ENCODE peak calls at places on chromosomes 4 and X, in four cellular contexts. X is HepG2, Y is K562, H is H1. E is an unnamed sample.

GRCh38 chrX:103687073-103687695 is 685 bp upstream of the MORF4L2 start:
- DNase-seq in X (no peak), Y (peak; percentile 77), H (no peak), E (no peak)

GRCh38 chr4:127049506-127049905 is 583.3 kb upstream of the INTU start:
- DNase-seq in X (no peak), Y (no peak), H (no peak), E (no peak)

GRCh38 chr4:95248713-95249401 is 299.9 kb downstream of the UNC5C start:
- DNase-seq in X (peak; percentile 6), Y (peak; percentile 18), H (no peak), E (no peak)

GRCh38 chr4:163697121-163697520 is 202.6 kb downstream of the TMA16 start:
- DNase-seq in X (no peak), Y (no peak), H (no peak), E (no peak)

GRCh38 chr4:64857198-64857597 is 447.9 kb upstream of the TECRL start:
- DNase-seq in X (no peak), Y (no peak), H (no peak), E (no peak)

GRCh38 chrX:72554448-72555140 is 18.0 kb downstream of the HDAC8 start:
- DNase-seq in X (no peak), Y (no peak), H (peak; percentile 38), E (no peak)

GRCh38 chr4:53306729-53307128 is 59.1 kb downstream of the SCFD2 start:
- DNase-seq in X (no peak), Y (no peak), H (no peak), E (no peak)

GRCh38 chrX:69808375-69808774 is 192.5 kb downstream of the EDA start:
- DNase-seq in X (no peak), Y (no peak), H (no peak), E (no peak)

GRCh38 chr4:85555210-85555609 is 80.3 kb downstream of the ARHGAP24 start:
- DNase-seq in X (no peak), Y (no peak), H (no peak), E (peak; percentile 58)

GRCh38 chr4:140154572-140154891 is 548 bp upstream of the MAML3 start:
- DNase-seq in X (no peak), Y (no peak), H (no peak), E (no peak)

GRCh38 chrX:150531467-150531866 is 37.0 kb upstream of the MTM1 start:
- DNase-seq in X (no peak), Y (no peak), H (no peak), E (no peak)

GRCh38 chr4:52824603-52825310 is 37.4 kb upstream of the RASL11B start:
- DNase-seq in X (peak; percentile 67), Y (no peak), H (no peak), E (no peak)

GRCh38 chr4:158209825-158210807 is at the start of gene TMEM144:
- DNase-seq in X (peak; percentile 79), Y (peak; percentile 62), H (peak; percentile 63), E (no peak)

GRCh38 chr4:65416875-65417274 is 253.4 kb downstream of the EPHA5 start:
- DNase-seq in X (no peak), Y (no peak), H (no peak), E (no peak)

GRCh38 chr4:4627111-4627510 is 85.3 kb upstream of the STX18 start:
- DNase-seq in X (no peak), Y (no peak), H (no peak), E (no peak)

GRCh38 chr4:27861802-27862201 is 1001.2 kb downstream of the STIM2 start:
- DNase-seq in X (no peak), Y (no peak), H (no peak), E (no peak)

GRCh38 chrX:131650637-131651410 is 107.0 kb downstream of the OR13H1 start:
- DNase-seq in X (no peak), Y (no peak), H (no peak), E (no peak)

GRCh38 chr4:13872145-13872544 is 244.6 kb upstream of the BOD1L1 start:
- DNase-seq in X (no peak), Y (no peak), H (no peak), E (no peak)
- H3K9me3 ChIP-seq in X (peaks cover 43% of the 10 kb centered on the region), Y (no peaks in the 10 kb centered on the region), H (no peaks in the 10 kb centered on the region), E (no peaks in the 10 kb centered on the region)

DNA sequence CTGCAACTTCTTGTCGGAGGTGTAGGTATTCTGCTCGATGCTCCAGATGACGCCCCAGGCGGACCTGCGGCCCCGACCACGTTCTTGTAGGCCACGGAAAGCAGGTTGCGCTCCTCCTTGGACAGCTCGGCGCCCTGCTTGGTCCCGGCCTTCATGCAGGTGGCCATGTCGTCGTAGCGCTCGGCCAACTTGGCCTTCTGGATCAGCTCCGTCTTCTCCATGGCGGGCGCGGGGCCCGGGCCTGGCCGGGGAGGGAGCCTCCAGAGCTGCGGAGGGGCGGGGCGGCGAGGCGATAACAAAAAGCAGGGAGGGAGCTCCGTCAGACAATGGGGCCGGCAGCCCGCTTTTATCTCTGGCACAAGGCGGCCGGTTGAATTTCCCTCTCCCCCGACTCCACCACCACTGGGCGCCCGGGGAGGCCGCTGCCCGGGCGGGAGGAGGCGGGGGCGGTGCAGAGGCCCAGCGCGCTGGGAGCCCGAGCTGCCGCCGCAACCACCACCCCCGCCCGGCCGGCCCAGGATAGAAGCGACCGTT is 28.3 kb upstream of the DRP2 start:
- DNase-seq in X (no peak), Y (peak; percentile 72), H (peak; percentile 15), E (no peak)
- TF ChIP-seq CHD2 in X (no peak), Y (no peak), H (no peak), E (no peak)

GRCh38 chrX:136878423-136878822 is 2.1 kb downstream of the RBMX start:
- DNase-seq in X (no peak), Y (no peak), H (no peak), E (no peak)

GRCh38 chrX:136879001-136879667 is 1.4 kb downstream of the RBMX start:
- DNase-seq in X (no peak), Y (no peak), H (no peak), E (no peak)

GRCh38 chrX:136880452-136881013 is at the start of gene RBMX:
- DNase-seq in X (peak; percentile 84), Y (peak; percentile 95), H (peak; percentile 67), E (peak; percentile 83)

GRCh38 chrX:136880003-136880451 is 498 bp downstream of the RBMX start:
- DNase-seq in X (no peak), Y (no peak), H (no peak), E (no peak)
- TF ChIP-seq CREB1 in X (no peak), Y (no peak), H (no peak), E (no peak)

DNA sequence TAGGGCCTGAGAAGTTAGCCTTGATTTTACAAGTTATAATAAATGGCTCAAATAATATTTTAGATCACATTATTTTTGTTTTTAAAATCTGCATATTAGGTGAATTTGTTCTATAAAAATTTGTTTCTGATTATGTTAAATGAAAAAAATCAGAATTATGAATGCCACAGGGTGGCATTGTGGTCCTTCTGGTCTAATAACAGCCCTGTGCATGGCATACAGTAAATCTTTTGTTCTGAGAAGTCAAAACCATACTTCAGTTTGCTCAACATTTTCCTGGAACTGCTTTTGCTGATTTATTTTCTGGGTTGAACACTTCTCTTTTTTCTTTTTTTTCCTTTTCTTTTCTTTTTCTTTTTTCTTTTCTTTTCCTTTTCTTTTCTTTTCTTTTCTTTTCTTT is 101.0 kb upstream of the UBQLN2 start:
- DNase-seq in X (no peak), Y (no peak), H (no peak), E (no peak)
- H3K9me3 ChIP-seq in X (no peaks in the 10 kb centered on the region), Y (no peaks in the 10 kb centered on the region), H (peaks cover 10% of the 10 kb centered on the region), E (no peaks in the 10 kb centered on the region)

GRCh38 chr4:41160010-41160789 is 54.1 kb downstream of the APBB2 start:
- DNase-seq in X (no peak), Y (no peak), H (peak; percentile 27), E (no peak)

GRCh38 chr4:41158756-41159155 is 55.6 kb downstream of the APBB2 start:
- DNase-seq in X (no peak), Y (no peak), H (no peak), E (no peak)

GRCh38 chr4:41157009-41157408 is 57.3 kb downstream of the APBB2 start:
- DNase-seq in X (no peak), Y (no peak), H (no peak), E (no peak)

GRCh38 chr4:41156574-41156973 is 57.8 kb downstream of the APBB2 start:
- DNase-seq in X (no peak), Y (no peak), H (no peak), E (no peak)

GRCh38 chr4:41158274-41158673 is 56.1 kb downstream of the APBB2 start:
- DNase-seq in X (no peak), Y (no peak), H (no peak), E (no peak)
- TF ChIP-seq CHD2 in X (no peak), Y (no peak), H (no peak), E (no peak)

E was measured in GM12878.